ENCODE peak calls at places on chromosomes 7 and 10, in ten cellular contexts. N, W, H, G, A, C, Z, X, O and E are unnamed samples.

GRCh38 chr7:46747222-46747621 is 826.1 kb upstream of the IGFBP3 start:
- DNase-seq in A (peak; percentile 55), G (no peak), X (no peak), H (no peak), N (no peak), C (no peak), Z (no peak), W (no peak), O (no peak), E (no peak)

GRCh38 chr7:157606140-157606539 is 269.3 kb downstream of the DNAJB6 start:
- DNase-seq in G (no peak), N (no peak), A (no peak), W (no peak), C (no peak), O (peak; percentile 62), Z (no peak), X (no peak), H (no peak), E (no peak)

GRCh38 chr10:23793577-23793976 is 354.7 kb downstream of the OTUD1 start:
- DNase-seq in Z (no peak), C (no peak), G (no peak), A (no peak), W (no peak), X (no peak), N (no peak), H (no peak), O (no peak), E (no peak)

GRCh38 chr7:116030626-116031276 is at the start of gene TFEC:
- DNase-seq in G (no peak), O (no peak), W (no peak), A (peak; percentile 55), Z (peak; percentile 63), C (no peak), X (no peak), N (peak; percentile 10), H (no peak), E (no peak)

GRCh38 chr10:113041841-113042745 is 92.0 kb downstream of the TCF7L2 start:
- DNase-seq in G (no peak), H (no peak), N (no peak), O (no peak), W (no peak), A (peak; percentile 20), C (no peak), Z (no peak), X (no peak), E (no peak)

GRCh38 chr7:99597762-99598501 is at the start of gene TMEM225B:
- DNase-seq in A (no peak), X (no peak), G (no peak), N (no peak), O (peak; percentile 64), Z (no peak), C (no peak), H (no peak), W (no peak), E (no peak)

GRCh38 chr7:156731651-156732050 is 91.1 kb downstream of the RNF32 start:
- DNase-seq in A (no peak), C (no peak), W (no peak), G (no peak), O (no peak), N (no peak), H (no peak), Z (peak; percentile 39), X (no peak), E (no peak)

GRCh38 chr10:34495938-34496337 is 319.2 kb downstream of the PARD3 start:
- DNase-seq in C (no peak), G (no peak), H (no peak), O (no peak), Z (peak; percentile 20), A (peak; percentile 14), N (no peak), X (peak; percentile 5), W (no peak), E (no peak)

GRCh38 chr10:97508342-97508741 is 9.6 kb downstream of the UBTD1 start:
- DNase-seq in H (no peak), X (peak; percentile 13), N (peak; percentile 46), W (no peak), A (peak; percentile 67), C (no peak), O (no peak), G (peak; percentile 50), Z (peak; percentile 76), E (no peak)